ENCODE peak calls at places on chromosomes 4 and X, in seven cellular contexts. One of them, this sample, is unnamed.
A peak's percentile ranks its signal among the peaks of the same experiment; 100 is the strongest.

GRCh38 chr4:86640469-86640868 is 46.4 kb downstream of the PTPN13 start:
- DNase-seq in trophoblast cell: no peak
- DNase-seq in mesenchymal stem cell: no peak
- DNase-seq in IMR-90: peak; percentile 61
- DNase-seq in neuronal stem cell: no peak
- DNase-seq in H1: no peak
- DNase-seq in H9: no peak
- DNase-seq in this sample: no peak

GRCh38 chr4:185039508-185040273 is 21.4 kb downstream of the HELT start:
- DNase-seq in H1: peak; percentile 70
- DNase-seq in IMR-90: peak; percentile 68
- DNase-seq in neuronal stem cell: no peak
- DNase-seq in H9: peak; percentile 64
- DNase-seq in mesenchymal stem cell: peak; percentile 56
- DNase-seq in trophoblast cell: peak; percentile 22
- DNase-seq in this sample: peak; percentile 78

GRCh38 chrX:48937065-48937907 is 18.5 kb upstream of the PIM2 start:
- DNase-seq in neuronal stem cell: no peak
- DNase-seq in IMR-90: no peak
- DNase-seq in H1: peak; percentile 52
- DNase-seq in trophoblast cell: no peak
- DNase-seq in mesenchymal stem cell: peak; percentile 54
- DNase-seq in H9: no peak
- DNase-seq in this sample: peak; percentile 70

GRCh38 chr4:56958111-56958517 is 19.3 kb downstream of the NOA1 start:
- DNase-seq in neuronal stem cell: no peak
- DNase-seq in mesenchymal stem cell: peak; percentile 93
- DNase-seq in IMR-90: peak; percentile 100
- DNase-seq in H1: no peak
- DNase-seq in H9: no peak
- DNase-seq in trophoblast cell: peak; percentile 59
- DNase-seq in this sample: no peak

GRCh38 chr4:752196-752861 is 46.7 kb downstream of the PCGF3 start:
- DNase-seq in H1: no peak
- DNase-seq in mesenchymal stem cell: no peak
- DNase-seq in neuronal stem cell: no peak
- DNase-seq in trophoblast cell: no peak
- DNase-seq in IMR-90: peak; percentile 19
- DNase-seq in H9: no peak
- DNase-seq in this sample: no peak

GRCh38 chr4:165597581-165598480 is 219.0 kb downstream of the CPE start:
- DNase-seq in IMR-90: no peak
- DNase-seq in H9: no peak
- DNase-seq in trophoblast cell: no peak
- DNase-seq in mesenchymal stem cell: no peak
- DNase-seq in H1: no peak
- DNase-seq in neuronal stem cell: no peak
- DNase-seq in this sample: no peak

GRCh38 chr4:112185740-112186670 is 40.8 kb downstream of the FAM241A start:
- DNase-seq in H1: no peak
- DNase-seq in IMR-90: no peak
- DNase-seq in mesenchymal stem cell: no peak
- DNase-seq in neuronal stem cell: no peak
- DNase-seq in H9: no peak
- DNase-seq in trophoblast cell: peak; percentile 67
- DNase-seq in this sample: peak; percentile 44

GRCh38 chr4:120692964-120693363 is 229.6 kb downstream of the PRDM5 start:
- DNase-seq in IMR-90: peak; percentile 93
- DNase-seq in trophoblast cell: peak; percentile 29
- DNase-seq in H9: no peak
- DNase-seq in neuronal stem cell: no peak
- DNase-seq in mesenchymal stem cell: peak; percentile 95
- DNase-seq in H1: no peak
- DNase-seq in this sample: no peak

GRCh38 chr4:179372242-179372641 is 1930.0 kb upstream of the AGA start:
- DNase-seq in neuronal stem cell: no peak
- DNase-seq in trophoblast cell: no peak
- DNase-seq in IMR-90: no peak
- DNase-seq in mesenchymal stem cell: no peak
- DNase-seq in H9: no peak
- DNase-seq in H1: no peak
- DNase-seq in this sample: no peak

GRCh38 chr4:69830529-69831269 is 29.2 kb downstream of the SULT1E1 start:
- DNase-seq in trophoblast cell: no peak
- DNase-seq in neuronal stem cell: no peak
- DNase-seq in H9: peak; percentile 45
- DNase-seq in mesenchymal stem cell: no peak
- DNase-seq in IMR-90: no peak
- DNase-seq in H1: no peak
- DNase-seq in this sample: peak; percentile 47

GRCh38 chr4:158856852-158857251 is 88.0 kb downstream of the FNIP2 start:
- DNase-seq in IMR-90: peak; percentile 68
- DNase-seq in trophoblast cell: no peak
- DNase-seq in H9: no peak
- DNase-seq in neuronal stem cell: no peak
- DNase-seq in H1: no peak
- DNase-seq in mesenchymal stem cell: peak; percentile 59
- DNase-seq in this sample: peak; percentile 48

GRCh38 chr4:26032572-26033320 is 118.7 kb downstream of the SMIM20 start:
- DNase-seq in mesenchymal stem cell: peak; percentile 70
- DNase-seq in IMR-90: peak; percentile 91
- DNase-seq in H1: no peak
- DNase-seq in H9: no peak
- DNase-seq in trophoblast cell: no peak
- DNase-seq in neuronal stem cell: no peak
- DNase-seq in this sample: no peak

GRCh38 chrX:72021975-72022374 is 109.7 kb downstream of the RTL5 start:
- DNase-seq in H1: peak; percentile 56
- DNase-seq in IMR-90: no peak
- DNase-seq in trophoblast cell: no peak
- DNase-seq in H9: peak; percentile 42
- DNase-seq in mesenchymal stem cell: no peak
- DNase-seq in neuronal stem cell: no peak
- DNase-seq in this sample: peak; percentile 50

GRCh38 chr4:89134775-89135319 is 23.5 kb downstream of the TIGD2 start:
- DNase-seq in neuronal stem cell: no peak
- DNase-seq in H1: no peak
- DNase-seq in mesenchymal stem cell: peak; percentile 93
- DNase-seq in H9: no peak
- DNase-seq in trophoblast cell: peak; percentile 40
- DNase-seq in IMR-90: peak; percentile 83
- DNase-seq in this sample: peak; percentile 81

GRCh38 chrX:103549920-103550319 is 30.6 kb upstream of the RAB40A start:
- DNase-seq in trophoblast cell: no peak
- DNase-seq in IMR-90: no peak
- DNase-seq in neuronal stem cell: no peak
- DNase-seq in H9: no peak
- DNase-seq in H1: no peak
- DNase-seq in mesenchymal stem cell: no peak
- DNase-seq in this sample: no peak

GRCh38 chrX:37846141-37846540 is 1.2 kb downstream of the DYNLT3 start:
- DNase-seq in H9: no peak
- DNase-seq in neuronal stem cell: no peak
- DNase-seq in mesenchymal stem cell: peak; percentile 14
- DNase-seq in H1: no peak
- DNase-seq in trophoblast cell: no peak
- DNase-seq in IMR-90: peak; percentile 18
- DNase-seq in this sample: no peak

GRCh38 chrX:12974217-12974796 is 603 bp upstream of the TMSB4X start:
- DNase-seq in IMR-90: peak; percentile 54
- DNase-seq in mesenchymal stem cell: peak; percentile 69
- DNase-seq in H9: peak; percentile 54
- DNase-seq in neuronal stem cell: peak; percentile 20
- DNase-seq in H1: peak; percentile 49
- DNase-seq in trophoblast cell: no peak
- DNase-seq in this sample: peak; percentile 59

GRCh38 chr4:151537726-151538125 is 128.8 kb downstream of the FHIP1A start:
- DNase-seq in neuronal stem cell: no peak
- DNase-seq in mesenchymal stem cell: peak; percentile 10
- DNase-seq in H9: no peak
- DNase-seq in trophoblast cell: no peak
- DNase-seq in IMR-90: no peak
- DNase-seq in H1: no peak
- DNase-seq in this sample: no peak

GRCh38 chrX:102155806-102156179 is at the start of gene BEX5:
- DNase-seq in IMR-90: no peak
- DNase-seq in mesenchymal stem cell: no peak
- DNase-seq in neuronal stem cell: peak; percentile 61
- DNase-seq in H1: no peak
- DNase-seq in H9: peak; percentile 87
- DNase-seq in trophoblast cell: no peak
- DNase-seq in this sample: peak; percentile 91

GRCh38 chr4:4631150-4631549 is 89.3 kb upstream of the STX18 start:
- DNase-seq in H9: no peak
- DNase-seq in neuronal stem cell: no peak
- DNase-seq in mesenchymal stem cell: no peak
- DNase-seq in H1: no peak
- DNase-seq in trophoblast cell: no peak
- DNase-seq in IMR-90: no peak
- DNase-seq in this sample: no peak

DNA sequence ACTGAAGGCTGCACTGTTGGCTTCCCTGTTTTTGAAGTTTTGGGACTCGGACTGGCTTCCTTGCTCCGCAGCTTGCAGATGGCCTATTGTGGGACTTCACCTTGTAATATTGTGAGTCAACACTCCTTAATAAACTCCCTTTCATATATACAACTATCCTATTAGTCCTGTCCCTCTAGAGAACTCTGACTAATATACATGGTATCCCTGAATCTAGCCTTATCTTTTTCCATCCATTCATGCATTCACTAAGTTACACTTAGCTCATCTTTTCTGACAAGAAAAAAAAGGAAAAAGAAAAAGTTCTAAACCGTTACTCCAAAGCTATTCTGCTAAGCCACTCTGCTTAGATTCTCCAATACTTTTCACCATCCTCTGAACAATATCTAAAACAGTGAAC is 1260.2 kb upstream of the PCDH7 start:
- DNase-seq in neuronal stem cell: no peak
- DNase-seq in H1: no peak
- DNase-seq in H9: no peak
- DNase-seq in IMR-90: peak; percentile 63
- DNase-seq in trophoblast cell: no peak
- DNase-seq in mesenchymal stem cell: peak; percentile 7
- DNase-seq in this sample: no peak
- H2BK5ac ChIP-seq in neuronal stem cell: no peak overlapping the region
- H2BK5ac ChIP-seq in H1: no peak overlapping the region
- H2BK5ac ChIP-seq in H9: no peak overlapping the region
- H2BK5ac ChIP-seq in IMR-90: no peak overlapping the region
- H2BK5ac ChIP-seq in trophoblast cell: no peak overlapping the region
- H2BK5ac ChIP-seq in mesenchymal stem cell: no peak overlapping the region
- H2BK5ac ChIP-seq in this sample: no peak overlapping the region

DNA sequence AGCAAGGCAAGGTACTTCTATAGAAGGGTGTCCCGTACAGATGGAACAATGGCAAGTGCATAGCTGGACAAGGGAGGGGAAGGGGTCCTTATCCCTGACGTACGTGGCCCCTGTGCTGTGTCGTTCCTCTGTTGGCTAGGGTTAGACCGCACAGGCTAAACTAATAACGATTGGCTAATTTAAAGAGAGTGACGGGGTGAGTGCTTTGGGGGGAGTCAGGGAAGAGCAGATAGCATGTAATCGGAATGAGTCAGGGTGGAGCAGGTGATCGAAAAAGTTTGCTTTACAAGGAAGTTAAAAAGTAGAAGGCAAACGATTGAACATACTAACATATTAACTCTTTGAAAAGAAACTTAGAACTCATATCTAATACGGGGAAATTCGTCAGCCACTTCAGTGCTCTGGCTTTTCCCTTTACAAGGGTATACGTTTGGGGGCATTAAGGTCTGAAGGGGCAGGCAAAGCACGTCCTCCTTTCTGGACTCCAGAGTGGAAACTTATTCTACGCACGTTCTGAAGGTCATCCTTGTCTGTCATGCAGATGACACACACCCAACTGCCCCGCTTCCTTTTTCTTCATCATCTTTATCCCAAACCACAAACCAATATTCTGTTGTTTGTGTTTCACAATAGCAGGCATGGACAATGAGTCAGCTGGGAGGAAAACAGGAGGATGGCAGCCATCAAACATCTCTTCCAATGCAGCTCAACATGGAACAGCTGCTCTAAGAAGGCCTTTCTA is 10.2 kb upstream of the CRLF2 start:
- DNase-seq in IMR-90: no peak
- DNase-seq in H1: no peak
- DNase-seq in trophoblast cell: no peak
- DNase-seq in H9: no peak
- DNase-seq in neuronal stem cell: no peak
- DNase-seq in mesenchymal stem cell: peak; percentile 61
- DNase-seq in this sample: no peak
- H3K27ac ChIP-seq in IMR-90: no peak overlapping the region
- H3K27ac ChIP-seq in H1: no peak overlapping the region
- H3K27ac ChIP-seq in trophoblast cell: no peak overlapping the region
- H3K27ac ChIP-seq in H9: no peak overlapping the region
- H3K27ac ChIP-seq in neuronal stem cell: no peak overlapping the region
- H3K27ac ChIP-seq in mesenchymal stem cell: no peak overlapping the region
- H3K27ac ChIP-seq in this sample: no peak overlapping the region

DNA sequence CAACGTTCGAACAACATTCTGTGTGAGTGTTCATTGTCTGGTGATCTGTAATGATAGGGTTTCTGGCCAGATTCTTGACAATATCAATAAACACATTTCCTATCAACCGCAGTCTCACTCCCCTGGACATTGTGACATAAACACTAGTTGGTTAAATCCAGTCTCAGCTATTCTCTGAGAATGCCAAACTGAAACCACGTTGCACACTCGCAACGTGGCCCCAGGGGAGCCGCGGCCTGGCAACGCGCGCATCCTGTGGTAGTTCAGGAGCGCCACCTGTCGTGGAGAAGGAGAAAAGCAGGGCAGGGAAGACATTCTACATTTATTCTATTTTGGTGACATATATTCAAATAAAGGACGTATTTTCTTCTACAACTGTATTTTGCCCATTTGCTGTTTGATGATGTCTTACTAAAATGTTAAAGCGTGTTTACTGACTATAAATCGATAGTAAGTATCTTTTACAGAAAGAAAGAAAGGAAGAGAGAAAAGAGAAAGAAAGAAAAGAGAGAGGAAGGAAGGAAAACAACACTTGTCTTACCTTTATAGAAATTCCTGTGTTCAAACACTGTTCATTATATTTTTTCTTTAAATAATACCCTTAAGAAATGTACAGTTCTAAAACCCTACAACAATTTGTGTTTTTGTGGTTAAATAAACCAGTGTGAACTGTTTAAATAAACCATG is 738.3 kb upstream of the FRG1 start:
- DNase-seq in H1: peak; percentile 72
- DNase-seq in trophoblast cell: no peak
- DNase-seq in mesenchymal stem cell: peak; percentile 85
- DNase-seq in IMR-90: peak; percentile 92
- DNase-seq in neuronal stem cell: peak; percentile 45
- DNase-seq in H9: peak; percentile 55
- DNase-seq in this sample: peak; percentile 51
- H2BK5ac ChIP-seq in H1: no peak overlapping the region
- H2BK5ac ChIP-seq in trophoblast cell: no peak overlapping the region
- H2BK5ac ChIP-seq in mesenchymal stem cell: no peak overlapping the region
- H2BK5ac ChIP-seq in IMR-90: peak overlapping the region; percentile 92
- H2BK5ac ChIP-seq in neuronal stem cell: no peak overlapping the region
- H2BK5ac ChIP-seq in H9: no peak overlapping the region
- H2BK5ac ChIP-seq in this sample: no peak overlapping the region

DNA sequence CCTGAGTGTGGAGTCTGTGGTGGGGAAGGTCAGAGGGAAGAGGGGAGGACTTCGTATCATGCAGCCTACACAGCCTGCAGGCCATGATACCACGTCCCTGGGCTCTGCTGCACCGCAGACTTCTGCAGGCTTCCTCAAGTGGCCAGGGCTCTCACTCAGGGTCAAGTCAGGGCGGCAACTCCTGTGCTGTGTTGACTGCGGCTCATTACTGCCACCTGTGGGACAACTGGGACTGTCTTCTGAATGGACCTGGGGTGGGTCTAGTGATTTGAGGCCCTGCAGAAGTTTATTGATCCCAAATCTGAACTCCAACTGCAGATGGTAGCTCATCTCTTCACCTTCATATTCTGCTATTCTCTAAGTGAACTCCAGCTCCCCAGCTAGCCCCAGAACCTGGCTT is 167.1 kb downstream of the NSUN7 start:
- DNase-seq in neuronal stem cell: no peak
- DNase-seq in mesenchymal stem cell: peak; percentile 23
- DNase-seq in trophoblast cell: peak; percentile 57
- DNase-seq in H9: peak; percentile 82
- DNase-seq in H1: peak; percentile 77
- DNase-seq in IMR-90: no peak
- DNase-seq in this sample: peak; percentile 85
- H3K27ac ChIP-seq in neuronal stem cell: no peak overlapping the region
- H3K27ac ChIP-seq in mesenchymal stem cell: no peak overlapping the region
- H3K27ac ChIP-seq in trophoblast cell: no peak overlapping the region
- H3K27ac ChIP-seq in H9: no peak overlapping the region
- H3K27ac ChIP-seq in H1: no peak overlapping the region
- H3K27ac ChIP-seq in IMR-90: no peak overlapping the region
- H3K27ac ChIP-seq in this sample: no peak overlapping the region